ENCODE peak calls at places on chromosomes 16 and 17, in four cellular contexts. G is HCT116, F is OCI-LY7, D is SK-N-SH. B is an unnamed sample.

GRCh38 chr17:60229189-60229802 is 79.5 kb downstream of the CA4 start:
- DNase-seq in F (peak; percentile 19), D (no peak), G (peak; percentile 48), B (peak; percentile 61)

GRCh38 chr16:2919511-2920255 is 8.0 kb downstream of the FLYWCH1 start:
- DNase-seq in D (peak; percentile 84), G (peak; percentile 57), F (peak; percentile 71), B (peak; percentile 85)

GRCh38 chr17:63967953-63968352 is 4.8 kb downstream of the SCN4A start:
- DNase-seq in D (no peak), F (no peak), G (no peak), B (no peak)

GRCh38 chr17:48429638-48430586 is at the start of gene SKAP1:
- DNase-seq in D (peak; percentile 29), F (no peak), G (no peak), B (no peak)

GRCh38 chr17:40916366-40916765 is 21.1 kb downstream of the KRT23 start:
- DNase-seq in F (no peak), D (no peak), G (no peak), B (no peak)

GRCh38 chr16:66696669-66697630 is at the start of gene CMTM4:
- DNase-seq in D (peak; percentile 98), F (peak; percentile 83), G (peak; percentile 57), B (peak; percentile 87)

GRCh38 chr17:80220709-80221215 is 535 bp downstream of the SLC26A11 start:
- DNase-seq in F (no peak), D (peak; percentile 87), G (no peak), B (no peak)

GRCh38 chr17:73297934-73298861 is 13.6 kb downstream of the CDC42EP4 start:
- DNase-seq in D (peak; percentile 73), F (no peak), G (no peak), B (no peak)

GRCh38 chr17:21079196-21079595 is 36.4 kb upstream of the USP22 start:
- DNase-seq in F (no peak), G (no peak), D (no peak), B (no peak)

GRCh38 chr16:14510581-14510938 is 119.5 kb downstream of the PARN start:
- DNase-seq in D (no peak), G (no peak), F (no peak), B (no peak)

GRCh38 chr17:9218911-9219310 is 197.6 kb downstream of the NTN1 start:
- DNase-seq in D (no peak), G (no peak), F (no peak), B (no peak)

GRCh38 chr17:64617125-64617780 is 44.9 kb downstream of the SMURF2 start:
- DNase-seq in G (no peak), F (no peak), D (no peak), B (no peak)

GRCh38 chr16:661184-661821 is 6.6 kb upstream of the RHOT2 start:
- DNase-seq in D (no peak), F (no peak), G (no peak), B (no peak)

GRCh38 chr17:79812969-79813825 is 16.3 kb upstream of the CBX8 start:
- DNase-seq in G (no peak), D (peak; percentile 91), F (peak; percentile 38), B (peak; percentile 74)

DNA sequence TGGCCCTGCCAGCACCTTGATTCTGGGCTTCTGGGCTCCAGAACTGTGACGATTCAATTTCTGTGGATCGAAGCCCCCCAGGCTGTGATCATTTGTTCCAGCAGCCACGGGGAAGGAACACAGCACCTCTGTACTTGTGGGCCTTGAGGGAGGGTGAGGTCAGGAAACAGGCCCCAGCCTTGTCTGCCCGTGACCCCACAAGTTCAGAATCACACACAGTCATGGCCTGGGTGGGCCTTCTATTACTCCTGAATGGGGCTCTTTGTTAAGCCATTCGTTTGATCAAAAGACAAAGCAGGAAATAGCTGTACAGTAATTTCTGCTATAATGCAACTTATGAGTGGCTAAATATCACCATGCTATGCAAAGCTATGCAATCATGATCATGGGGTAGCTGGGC is 10.1 kb downstream of the ST6GALNAC2 start:
- DNase-seq in F (no peak), G (no peak), D (no peak), B (no peak)
- H3K9me2 ChIP-seq in F (no peaks in the 10 kb centered on the region), G (no peaks in the 10 kb centered on the region), D (no peaks in the 10 kb centered on the region), B (no peaks in the 10 kb centered on the region)

GRCh38 chr17:37432671-37433070 is 26.0 kb downstream of the TADA2A start:
- DNase-seq in F (no peak), D (no peak), G (no peak), B (peak; percentile 39)

GRCh38 chr17:37440424-37440823 is 33.7 kb downstream of the TADA2A start:
- DNase-seq in F (no peak), D (no peak), G (no peak), B (no peak)

GRCh38 chr17:37438141-37438540 is 31.5 kb downstream of the TADA2A start:
- DNase-seq in F (peak; percentile 15), G (no peak), D (no peak), B (no peak)
- H3K36me3 ChIP-seq in F (peaks cover 78% of the 10 kb centered on the region), G (peaks cover 10% of the 10 kb centered on the region), D (peaks cover 55% of the 10 kb centered on the region), B (peaks cover 45% of the 10 kb centered on the region)

DNA sequence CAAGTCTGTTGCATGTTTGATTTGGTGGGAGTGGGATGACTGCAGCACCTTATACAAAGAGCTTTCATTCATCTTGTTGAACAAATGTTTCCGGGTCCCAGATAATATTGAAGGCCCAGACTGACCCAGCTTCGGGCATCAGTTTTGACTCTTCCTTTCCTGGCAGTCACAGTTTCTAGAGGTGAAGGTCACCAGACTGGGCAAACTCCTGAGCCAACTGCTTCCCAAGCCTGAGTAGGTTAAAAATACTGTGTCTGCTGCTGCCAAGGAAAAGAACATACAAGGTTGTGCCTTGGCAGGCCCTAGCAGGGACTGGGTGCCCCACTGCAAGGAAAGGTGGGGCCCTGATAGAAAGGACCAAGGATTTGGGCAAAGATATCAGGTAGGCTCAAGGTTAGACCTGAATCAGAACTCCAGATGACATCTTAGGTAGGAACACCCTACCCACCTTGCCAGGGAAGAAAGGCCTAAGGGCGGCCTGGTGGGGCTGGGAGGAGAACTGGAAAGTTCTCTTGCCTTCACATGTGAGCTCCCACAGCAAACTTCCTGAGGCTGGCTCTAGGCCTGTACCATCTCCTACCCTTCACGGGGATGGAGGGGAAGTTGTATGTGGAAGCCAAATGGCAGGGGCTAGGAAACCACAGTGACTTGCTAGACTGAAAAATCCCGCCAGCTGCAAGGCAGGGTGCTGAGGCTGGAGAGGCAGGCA is 4.6 kb upstream of the KAT8 start:
- DNase-seq in G (no peak), F (no peak), D (no peak), B (no peak)
- H3K4me2 ChIP-seq in G (no peak overlapping the region), F (no peak overlapping the region), D (no peak overlapping the region), B (no peak overlapping the region)

GRCh38 chr16:81239722-81240121 is 1.2 kb downstream of the BCO1 start:
- DNase-seq in D (no peak), F (no peak), G (no peak), B (no peak)
- H3K9me2 ChIP-seq in D (no peaks in the 10 kb centered on the region), F (no peaks in the 10 kb centered on the region), G (no peaks in the 10 kb centered on the region), B (no peaks in the 10 kb centered on the region)

GRCh38 chr17:62051053-62051452 is 14.0 kb downstream of the MED13 start:
- DNase-seq in F (no peak), D (no peak), G (no peak), B (no peak)

GRCh38 chr17:62048262-62048661 is 16.8 kb downstream of the MED13 start:
- DNase-seq in G (no peak), D (no peak), F (no peak), B (no peak)

GRCh38 chr17:62057696-62058095 is 7.4 kb downstream of the MED13 start:
- DNase-seq in G (no peak), F (no peak), D (no peak), B (no peak)

GRCh38 chr17:62049299-62049698 is 15.8 kb downstream of the MED13 start:
- DNase-seq in G (no peak), F (no peak), D (no peak), B (no peak)

DNA sequence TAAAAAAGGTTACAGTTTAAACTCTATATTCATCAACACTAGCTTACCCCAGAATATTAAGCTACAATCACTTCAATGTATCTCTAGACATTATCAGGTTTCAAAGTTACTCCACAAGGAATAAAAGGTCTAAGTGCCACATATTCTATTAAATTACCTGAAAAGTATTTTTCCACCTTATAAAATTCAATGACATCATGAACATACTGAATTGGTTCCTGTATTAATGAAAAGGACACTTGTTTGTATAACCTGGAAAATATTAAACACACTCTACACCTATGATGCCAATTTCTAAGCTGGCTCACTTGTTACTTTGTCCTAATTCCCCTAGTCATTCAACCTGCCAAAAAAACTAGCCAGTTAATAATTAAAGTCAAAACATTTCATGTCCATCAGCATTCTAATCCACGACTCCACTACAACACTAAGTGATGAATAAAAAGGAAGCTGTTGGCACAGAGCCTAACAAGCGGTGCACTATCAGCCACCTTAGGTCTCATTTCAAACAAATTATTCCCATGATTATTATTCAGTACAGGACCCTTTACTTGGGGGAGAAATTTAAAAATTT is 12.2 kb downstream of the MED13 start:
- DNase-seq in D (no peak), G (no peak), F (no peak), B (no peak)
- H3K36me3 ChIP-seq in D (peaks cover 83% of the 10 kb centered on the region), G (peaks cover 52% of the 10 kb centered on the region), F (peaks cover 94% of the 10 kb centered on the region), B (peaks cover 52% of the 10 kb centered on the region)